ENCODE peak calls at places on chromosome 1, in six cellular contexts. V, M, E, I, G and X are unnamed samples.

GRCh38 chr1:242877229-242877628 is 352.7 kb upstream of the PLD5 start:
- DNase-seq in M (no peak), G (no peak), I (no peak), V (no peak), E (no peak), X (no peak)

GRCh38 chr1:182783068-182783467 is 6.5 kb upstream of the NPL start:
- DNase-seq in G (no peak), V (no peak), E (peak; percentile 49), M (no peak), I (no peak), X (no peak)

GRCh38 chr1:107683198-107683657 is 281.8 kb downstream of the VAV3 start:
- DNase-seq in V (no peak), G (no peak), E (peak; percentile 93), M (no peak), I (no peak), X (no peak)

GRCh38 chr1:2422523-2422922 is 10.2 kb upstream of the PEX10 start:
- DNase-seq in I (no peak), V (no peak), M (no peak), E (no peak), G (no peak), X (no peak)

GRCh38 chr1:32870615-32871363 is at the start of gene FNDC5:
- DNase-seq in G (no peak), I (no peak), E (peak; percentile 68), M (no peak), V (no peak), X (no peak)

GRCh38 chr1:62230724-62231123 is 36.1 kb downstream of the L1TD1 start:
- DNase-seq in V (no peak), G (no peak), I (peak; percentile 9), M (peak; percentile 58), E (peak; percentile 28), X (no peak)

GRCh38 chr1:98121661-98122060 is 200.8 kb upstream of the DPYD start:
- DNase-seq in E (no peak), G (no peak), I (no peak), M (no peak), V (no peak), X (no peak)

GRCh38 chr1:234731371-234732085 is 121.5 kb upstream of the IRF2BP2 start:
- DNase-seq in E (no peak), M (no peak), I (no peak), V (peak; percentile 52), G (no peak), X (no peak)